ENCODE peak calls at places on chromosomes 12 and 14, in seven cellular contexts. Y, Q, V, E, W, R and C are unnamed samples. For H3K9me3, the result is how much of the 10 kb centered on the place peaks cover.

GRCh38 chr12:21296348-21296747 is 38.4 kb downstream of the SLCO1A2 start:
- DNase-seq in Y (no peak), Q (no peak), V (no peak), E (no peak), W (no peak), R (no peak), C (no peak)

GRCh38 chr14:92751819-92752218 is 3.4 kb upstream of the LGMN start:
- DNase-seq in Y (no peak), Q (no peak), V (no peak), E (no peak), W (no peak), R (no peak), C (no peak)

GRCh38 chr12:66803972-66804371 is 125.1 kb upstream of the GRIP1 start:
- DNase-seq in Y (peak), Q (no peak), V (no peak), E (no peak), W (peak), R (no peak), C (no peak)

GRCh38 chr12:24379038-24379437 is 429.6 kb upstream of the SOX5 start:
- DNase-seq in Y (no peak), Q (no peak), V (no peak), E (no peak), W (no peak), R (no peak), C (no peak)

GRCh38 chr12:78284417-78284816 is 453.7 kb downstream of the NAV3 start:
- DNase-seq in Y (no peak), Q (no peak), V (no peak), E (no peak), W (no peak), R (no peak), C (no peak)

GRCh38 chr12:26017484-26018211 is 59.2 kb downstream of the RASSF8 start:
- DNase-seq in Y (peak), Q (no peak), V (no peak), E (peak), W (peak), R (no peak), C (peak)

GRCh38 chr12:58917699-58918334 is 2.5 kb downstream of the LRIG3 start:
- DNase-seq in Y (no peak), Q (no peak), V (no peak), E (no peak), W (no peak), R (no peak), C (no peak)

GRCh38 chr12:68180792-68181744 is 21.5 kb upstream of the IFNG start:
- DNase-seq in Y (peak), Q (peak), V (no peak), E (peak), W (no peak), R (no peak), C (no peak)

GRCh38 chr14:35369701-35370191 is 34.8 kb downstream of the NFKBIA start:
- DNase-seq in Y (no peak), Q (no peak), V (no peak), E (peak), W (no peak), R (no peak), C (peak)

GRCh38 chr14:59309291-59309900 is 120.9 kb downstream of the DAAM1 start:
- DNase-seq in Y (no peak), Q (no peak), V (no peak), E (no peak), W (no peak), R (no peak), C (no peak)

GRCh38 chr14:65304239-65304638 is 108.3 kb upstream of the FUT8 start:
- DNase-seq in Y (no peak), Q (no peak), V (no peak), E (no peak), W (no peak), R (no peak), C (no peak)

GRCh38 chr12:54148560-54149439 is 40.0 kb downstream of the SMUG1 start:
- DNase-seq in Y (no peak), Q (no peak), V (no peak), E (no peak), W (no peak), R (no peak), C (no peak)

GRCh38 chr12:54173066-54173726 is 15.6 kb downstream of the SMUG1 start:
- DNase-seq in Y (peak), Q (no peak), V (peak), E (peak), W (no peak), R (peak), C (peak)

GRCh38 chr14:75205586-75205985 is 29.2 kb upstream of the TMED10 start:
- DNase-seq in Y (no peak), Q (peak), V (no peak), E (no peak), W (no peak), R (no peak), C (peak)

GRCh38 chr12:34214011-34214410 is 191.7 kb downstream of the ALG10 start:
- DNase-seq in Y (no peak), Q (no peak), V (no peak), E (no peak), W (no peak), R (no peak), C (no peak)
- H3K9me3 ChIP-seq in Y (under half), Q (under half), V (under half), E (under half), W (under half), R (under half), C (under half)

GRCh38 chr12:89385965-89386537 is 33.8 kb upstream of the DUSP6 start:
- DNase-seq in Y (peak), Q (no peak), V (no peak), E (no peak), W (no peak), R (no peak), C (no peak)
- H3K4me3 ChIP-seq in Y (no peak), Q (no peak), V (no peak), E (no peak), W (no peak), R (no peak), C (no peak)

GRCh38 chr12:34215213-34215892 is 193.1 kb downstream of the ALG10 start:
- DNase-seq in Y (no peak), Q (no peak), V (no peak), E (no peak), W (no peak), R (no peak), C (no peak)

GRCh38 chr12:34215893-34216285 is 193.6 kb downstream of the ALG10 start:
- DNase-seq in Y (no peak), Q (no peak), V (no peak), E (no peak), W (no peak), R (no peak), C (no peak)

GRCh38 chr12:34218193-34219045 is 196.1 kb downstream of the ALG10 start:
- DNase-seq in Y (peak), Q (peak), V (peak), E (no peak), W (no peak), R (peak), C (peak)

GRCh38 chr12:34219046-34219770 is 196.9 kb downstream of the ALG10 start:
- DNase-seq in Y (no peak), Q (no peak), V (no peak), E (no peak), W (peak), R (no peak), C (no peak)

GRCh38 chr12:34217660-34218059 is 195.4 kb downstream of the ALG10 start:
- DNase-seq in Y (no peak), Q (no peak), V (no peak), E (no peak), W (no peak), R (no peak), C (no peak)
- H3K9me3 ChIP-seq in Y (under half), Q (under half), V (under half), E (under half), W (under half), R (under half), C (under half)

DNA sequence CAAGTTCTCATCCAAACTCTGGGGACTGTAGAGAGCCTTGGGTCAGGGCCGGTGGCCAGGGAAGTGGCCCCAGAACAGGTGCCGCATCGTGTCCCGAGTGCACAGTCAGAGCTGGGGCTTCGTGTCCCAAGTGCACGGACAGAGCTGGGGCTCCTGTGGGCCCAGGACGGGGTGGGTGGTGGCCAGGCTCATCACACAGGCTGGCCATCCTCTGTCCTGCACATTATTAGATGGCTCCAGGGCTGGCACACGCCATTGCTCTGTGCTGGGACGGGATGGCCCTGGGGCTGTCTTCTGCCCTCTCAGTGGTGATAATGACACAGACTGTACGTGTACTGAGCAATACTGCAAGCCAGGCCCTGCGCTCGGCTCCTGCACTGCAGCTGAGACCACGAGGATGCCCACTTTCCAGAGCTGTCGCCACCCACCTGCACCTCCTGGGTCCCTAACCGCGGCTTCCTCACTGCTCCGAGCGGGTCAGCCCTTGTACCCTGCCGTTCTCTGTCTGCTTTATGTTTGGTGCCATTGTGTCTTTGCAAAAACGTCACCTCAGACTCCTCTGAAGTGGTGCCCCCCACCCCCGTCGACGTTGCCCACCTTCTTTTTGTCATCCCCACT is 1.9 kb downstream of the FBRSL1 start:
- DNase-seq in Y (no peak), Q (no peak), V (no peak), E (no peak), W (no peak), R (no peak), C (no peak)
- H3K4me3 ChIP-seq in Y (peak), Q (peak), V (peak), E (peak), W (no peak), R (peak), C (peak)

GRCh38 chr12:34109390-34109789 is 87.1 kb downstream of the ALG10 start:
- DNase-seq in Y (no peak), Q (no peak), V (no peak), E (no peak), W (no peak), R (no peak), C (no peak)

GRCh38 chr12:34108967-34109366 is 86.7 kb downstream of the ALG10 start:
- DNase-seq in Y (no peak), Q (no peak), V (no peak), E (no peak), W (no peak), R (no peak), C (no peak)

GRCh38 chr12:34107781-34108404 is 85.6 kb downstream of the ALG10 start:
- DNase-seq in Y (no peak), Q (no peak), V (no peak), E (peak), W (no peak), R (no peak), C (no peak)

GRCh38 chr12:34107016-34107415 is 84.7 kb downstream of the ALG10 start:
- DNase-seq in Y (no peak), Q (no peak), V (no peak), E (no peak), W (no peak), R (no peak), C (no peak)

GRCh38 chr12:34108405-34108803 is 86.1 kb downstream of the ALG10 start:
- DNase-seq in Y (no peak), Q (no peak), V (no peak), E (peak), W (no peak), R (no peak), C (no peak)
- H3K9me3 ChIP-seq in Y (under half), Q (under half), V (under half), E (under half), W (under half), R (under half), C (under half)

GRCh38 chr12:94873368-94874085 is 130.0 kb downstream of the NDUFA12 start:
- DNase-seq in Y (peak), Q (no peak), V (peak), E (peak), W (peak), R (peak), C (no peak)
- H3K4me3 ChIP-seq in Y (peak), Q (peak), V (peak), E (peak), W (peak), R (peak), C (peak)

GRCh38 chr12:70154960-70155589 is 88.2 kb upstream of the CNOT2 start:
- DNase-seq in Y (no peak), Q (no peak), V (no peak), E (no peak), W (peak), R (no peak), C (no peak)
- H3K9me3 ChIP-seq in Y (under half), Q (under half), V (under half), E (under half), W (under half), R (half or more), C (under half)

GRCh38 chr14:67267929-67268328 is 26.7 kb downstream of the PALS1 start:
- DNase-seq in Y (no peak), Q (no peak), V (no peak), E (no peak), W (no peak), R (no peak), C (no peak)

GRCh38 chr14:67270354-67270753 is 29.1 kb downstream of the PALS1 start:
- DNase-seq in Y (no peak), Q (no peak), V (no peak), E (no peak), W (no peak), R (no peak), C (no peak)

GRCh38 chr14:67268456-67269115 is 27.4 kb downstream of the PALS1 start:
- DNase-seq in Y (peak), Q (no peak), V (no peak), E (no peak), W (peak), R (no peak), C (no peak)

GRCh38 chr14:67269338-67270060 is 28.3 kb downstream of the PALS1 start:
- DNase-seq in Y (peak), Q (no peak), V (no peak), E (no peak), W (peak), R (no peak), C (no peak)

GRCh38 chr14:67270933-67271332 is 29.7 kb downstream of the PALS1 start:
- DNase-seq in Y (no peak), Q (no peak), V (no peak), E (no peak), W (no peak), R (no peak), C (no peak)
- H3K4me3 ChIP-seq in Y (no peak), Q (no peak), V (no peak), E (no peak), W (no peak), R (no peak), C (no peak)

DNA sequence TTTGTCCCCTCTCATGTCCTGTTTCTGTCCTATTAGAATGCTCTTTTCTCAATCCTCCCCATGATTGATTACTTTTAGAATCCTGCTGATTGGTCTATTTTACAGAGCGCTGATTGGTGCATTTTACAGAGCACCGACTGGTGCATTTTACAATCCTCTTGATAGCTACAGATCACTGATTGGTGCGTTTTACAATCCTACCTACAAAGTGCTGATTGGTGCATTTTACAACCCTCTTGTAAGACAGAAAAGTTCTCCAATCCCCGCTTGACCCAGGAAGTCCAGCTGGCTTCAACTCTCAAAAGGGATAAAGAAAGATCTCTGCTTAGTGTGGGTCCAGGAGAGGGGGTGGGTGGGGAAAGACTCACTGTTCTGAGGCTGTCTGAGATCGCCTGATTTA is 71.3 kb downstream of the DHRS2 start:
- DNase-seq in Y (no peak), Q (no peak), V (no peak), E (no peak), W (no peak), R (no peak), C (no peak)
- H3K9me3 ChIP-seq in Y (under half), Q (under half), V (under half), E (under half), W (under half), R (under half), C (under half)